ENCODE peak calls at places on chromosomes 16 and 17, in seven cellular contexts. S is left lung, X is H7, D is A549, P is fibroblast of mammary gland, M is HCT116, Z is GM23338. B is an unnamed sample.

GRCh38 chr17:81470944-81471803 is 41.4 kb downstream of the ACTG1 start:
- DNase-seq in M (no peak), D (no peak), X (no peak), S (no peak), P (peak; percentile 49), Z (no peak), B (no peak)

GRCh38 chr17:6815775-6816174 is 15.8 kb downstream of the TEKT1 start:
- DNase-seq in X (no peak), P (no peak), S (no peak), Z (no peak), D (no peak), M (no peak), B (no peak)

GRCh38 chr16:72819345-72819744 is 228.6 kb downstream of the ZFHX3 start:
- DNase-seq in M (no peak), X (no peak), D (no peak), P (peak; percentile 88), S (no peak), Z (no peak), B (peak; percentile 48)

GRCh38 chr16:1346422-1347285 is 5.0 kb downstream of the TSR3 start:
- DNase-seq in P (peak; percentile 20), S (peak; percentile 59), X (no peak), Z (no peak), M (no peak), D (no peak), B (no peak)

GRCh38 chr17:66829883-66830282 is 5.0 kb upstream of the CACNG5 start:
- DNase-seq in Z (peak; percentile 55), X (no peak), D (no peak), P (no peak), S (no peak), M (no peak), B (no peak)

GRCh38 chr17:27520571-27521185 is 64.4 kb downstream of the KSR1 start:
- DNase-seq in X (no peak), P (no peak), Z (no peak), S (no peak), D (no peak), M (no peak), B (no peak)

GRCh38 chr17:64402469-64402868 is 11.8 kb upstream of the PECAM1 start:
- DNase-seq in Z (no peak), M (no peak), S (no peak), X (no peak), D (no peak), P (no peak), B (no peak)

GRCh38 chr16:67264866-67265265 is 14.5 kb upstream of the PLEKHG4 start:
- DNase-seq in Z (no peak), D (no peak), P (no peak), S (no peak), M (no peak), X (no peak), B (no peak)

GRCh38 chr16:3999890-4000325 is 116.3 kb downstream of the ADCY9 start:
- DNase-seq in D (no peak), S (no peak), P (peak; percentile 30), Z (no peak), M (no peak), X (no peak), B (no peak)

GRCh38 chr16:15777533-15778203 is 79.2 kb downstream of the MYH11 start:
- DNase-seq in D (peak; percentile 74), X (peak; percentile 81), Z (peak; percentile 82), M (peak; percentile 60), P (peak; percentile 32), S (no peak), B (no peak)

GRCh38 chr16:25978227-25978626 is 286.5 kb downstream of the HS3ST4 start:
- DNase-seq in P (no peak), M (no peak), Z (no peak), D (no peak), S (no peak), X (no peak), B (no peak)

GRCh38 chr16:71954699-71955195 is 45.5 kb downstream of the PKD1L3 start:
- DNase-seq in S (no peak), Z (no peak), D (no peak), X (no peak), P (no peak), M (no peak), B (no peak)

GRCh38 chr16:67703626-67704025 is 15.5 kb downstream of the GFOD2 start:
- DNase-seq in Z (no peak), M (no peak), D (no peak), X (no peak), S (no peak), P (no peak), B (no peak)

GRCh38 chr17:67107811-67108210 is 63.5 kb downstream of the CACNG1 start:
- DNase-seq in D (no peak), Z (no peak), P (no peak), X (no peak), M (no peak), S (no peak), B (no peak)

DNA sequence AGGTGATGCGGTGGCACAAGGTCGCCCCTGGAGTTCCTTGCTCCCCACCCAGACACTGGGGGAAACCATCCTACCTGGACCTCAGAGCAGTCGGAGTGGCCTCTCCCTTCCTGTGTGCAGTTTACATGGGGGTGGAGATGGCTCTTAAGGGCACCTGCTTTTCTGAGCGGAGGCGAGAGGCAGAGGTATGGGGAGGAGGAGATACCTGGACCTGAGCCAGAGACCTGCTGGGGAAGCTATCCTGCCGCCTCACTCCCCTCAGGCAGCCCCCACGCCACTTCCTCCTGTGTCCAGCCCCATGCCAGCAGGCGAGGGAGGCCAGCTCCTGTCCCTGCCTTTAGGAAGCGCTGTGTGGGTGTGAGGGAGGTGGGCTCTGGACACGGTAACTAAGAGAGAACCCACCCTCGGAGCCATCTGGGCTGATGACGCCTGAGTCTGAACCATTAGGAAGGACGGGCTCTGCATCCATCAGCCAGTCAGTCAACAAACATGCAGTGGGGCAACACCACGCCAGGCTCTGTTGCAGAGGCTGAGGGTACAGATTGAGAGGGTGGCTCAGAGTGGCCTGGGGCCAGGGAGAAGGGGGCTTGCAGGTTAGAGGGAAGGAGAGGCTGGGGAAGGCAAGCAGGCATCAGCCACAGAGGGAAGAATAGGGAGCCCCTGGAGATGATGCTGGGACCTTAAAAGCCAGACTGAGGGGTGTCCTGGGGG is 1.2 kb downstream of the CORO1A start:
- DNase-seq in Z (peak; percentile 6), X (peak; percentile 29), P (no peak), D (no peak), S (peak; percentile 90), M (no peak), B (no peak)
- H3K4me3 ChIP-seq in Z (peak overlapping the region; percentile 71), X (no peak overlapping the region), P (no peak overlapping the region), D (no peak overlapping the region), S (peak overlapping the region; percentile 76), M (no peak overlapping the region), B (no peak overlapping the region)

DNA sequence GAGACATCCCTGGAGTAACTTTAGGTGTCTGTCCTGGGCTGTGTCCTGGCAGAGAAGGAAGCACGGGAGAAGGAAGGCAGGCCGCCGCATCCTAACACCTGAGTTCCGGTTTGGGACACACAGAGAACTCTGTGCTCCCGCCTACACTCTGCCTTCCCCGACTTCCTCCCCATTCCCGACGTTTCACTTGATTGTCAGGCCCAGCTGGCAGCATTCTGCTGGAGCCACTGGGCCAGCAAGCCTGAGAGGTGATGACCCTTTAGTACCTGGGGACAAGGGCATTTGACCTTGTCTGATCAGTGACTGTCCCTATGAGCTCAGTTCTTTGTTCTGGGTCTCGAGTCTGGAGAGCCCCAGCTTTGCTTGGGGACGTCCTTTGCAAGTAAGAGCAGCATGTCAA is 20.4 kb downstream of the ABAT start:
- DNase-seq in S (no peak), X (no peak), D (no peak), M (no peak), Z (no peak), P (no peak), B (no peak)
- H3K4me3 ChIP-seq in S (no peak overlapping the region), X (no peak overlapping the region), D (no peak overlapping the region), M (no peak overlapping the region), Z (no peak overlapping the region), P (no peak overlapping the region), B (no peak overlapping the region)

DNA sequence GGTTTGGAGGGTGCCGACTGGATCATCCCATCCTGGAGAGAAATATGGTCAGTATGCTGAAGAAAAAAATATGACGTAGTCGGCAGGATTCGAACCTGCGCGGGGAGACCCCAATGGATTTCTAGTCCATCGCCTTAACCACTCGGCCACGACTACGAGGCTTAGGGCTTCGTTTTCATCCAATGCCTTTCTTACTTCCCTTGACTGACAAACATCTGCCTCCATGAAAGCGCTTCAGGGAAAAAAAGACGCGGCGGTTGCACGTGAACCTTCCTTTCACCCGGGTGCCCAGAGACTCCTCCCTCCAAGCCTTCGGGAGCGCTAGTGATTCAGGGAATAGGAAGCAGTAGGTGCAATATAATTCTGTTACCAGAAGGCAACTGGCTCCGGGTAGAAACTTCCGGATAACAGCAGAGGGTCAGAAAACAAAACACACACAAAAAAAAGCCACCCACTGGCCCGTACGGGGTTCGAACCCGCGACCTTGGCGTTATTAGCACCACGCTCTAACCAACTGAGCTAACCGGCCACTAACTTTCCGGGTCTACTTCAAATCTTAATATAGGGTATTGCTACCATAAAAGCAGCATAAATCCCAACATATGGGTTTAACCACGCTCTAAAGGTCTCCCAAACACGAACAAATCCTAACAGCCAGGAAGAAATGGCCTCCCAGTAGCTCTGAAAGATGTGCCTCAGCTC is 16.3 kb upstream of the AURKB start:
- DNase-seq in M (peak; percentile 91), P (peak; percentile 93), S (no peak), D (peak; percentile 79), Z (peak; percentile 91), X (peak; percentile 75), B (peak; percentile 84)
- H3K4me3 ChIP-seq in M (no peak overlapping the region), P (peak overlapping the region; percentile 59), S (peak overlapping the region; percentile 6), D (peak overlapping the region; percentile 46), Z (peak overlapping the region; percentile 58), X (peak overlapping the region; percentile 49), B (peak overlapping the region; percentile 23)

GRCh38 chr16:82864332-82865040 is 237.7 kb downstream of the CDH13 start:
- DNase-seq in Z (no peak), S (no peak), D (no peak), M (no peak), P (no peak), X (no peak), B (no peak)
- H3K4me3 ChIP-seq in Z (no peak overlapping the region), S (no peak overlapping the region), D (no peak overlapping the region), M (no peak overlapping the region), P (no peak overlapping the region), X (no peak overlapping the region), B (no peak overlapping the region)

DNA sequence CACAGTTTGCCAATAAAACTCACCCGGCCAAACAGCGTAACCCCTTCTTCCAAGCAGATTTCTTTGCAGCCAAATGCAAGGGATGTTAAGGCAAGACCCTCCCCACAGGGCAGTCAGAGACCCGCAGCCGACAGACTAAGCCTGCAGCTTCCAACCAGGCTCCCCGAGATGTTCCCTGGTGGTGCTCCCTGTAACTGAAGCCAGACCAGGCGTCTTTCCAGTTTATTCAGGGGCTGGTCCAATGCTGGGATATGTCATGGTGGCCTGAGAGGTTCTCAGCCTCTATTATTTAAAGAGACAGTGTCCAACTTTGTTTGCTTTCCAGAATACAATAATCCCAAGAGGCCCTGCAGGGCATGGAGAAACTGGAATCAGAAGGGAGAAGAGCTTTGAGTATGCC is at the start of gene PMP22:
- DNase-seq in M (no peak), D (no peak), P (peak; percentile 61), S (no peak), Z (peak; percentile 37), X (no peak), B (no peak)
- H3K4me3 ChIP-seq in M (no peak within 1 kb of the TSS), D (peak within 1 kb of the TSS; percentile 2), P (peak within 1 kb of the TSS; percentile 50), S (peak within 1 kb of the TSS; percentile 44), Z (no peak within 1 kb of the TSS), X (no peak within 1 kb of the TSS), B (no peak within 1 kb of the TSS)